ENCODE peak calls at places on chromosome 10, in six cellular contexts. R is AG04449, N is uterus, Z is dorsolateral prefrontal cortex, O is PC-3, A is fibroblast of lung. V is an unnamed sample.

GRCh38 chr10:121524138-121524817 is 74.0 kb downstream of the FGFR2 start:
- DNase-seq in Z (no peak), R (no peak), N (no peak), O (no peak), A (no peak), V (no peak)

GRCh38 chr10:49089789-49090595 is 25.3 kb downstream of the VSTM4 start:
- DNase-seq in O (no peak), Z (no peak), A (peak), R (no peak), N (peak), V (no peak)

GRCh38 chr10:119207713-119208552 is 562 bp downstream of the GRK5 start:
- DNase-seq in R (no peak), N (peak), Z (peak), A (peak), O (peak), V (no peak)

GRCh38 chr10:131179386-131179785 is 132.1 kb downstream of the TCERG1L start:
- DNase-seq in O (no peak), N (no peak), R (no peak), Z (no peak), A (no peak), V (no peak)

GRCh38 chr10:15223174-15223573 is 54.7 kb upstream of the NMT2 start:
- DNase-seq in Z (no peak), R (peak), O (peak), A (peak), N (no peak), V (no peak)

GRCh38 chr10:45480294-45480693 is 106.3 kb downstream of the ALOX5 start:
- DNase-seq in O (no peak), A (no peak), N (no peak), R (no peak), Z (no peak), V (no peak)

GRCh38 chr10:113960617-113961260 is 82.9 kb upstream of the ADRB1 start:
- DNase-seq in R (no peak), N (no peak), A (peak), Z (no peak), O (peak), V (no peak)

GRCh38 chr10:100101526-100102076 is 19.9 kb upstream of the CPN1 start:
- DNase-seq in N (no peak), A (peak), O (peak), Z (no peak), R (no peak), V (peak)

GRCh38 chr10:118980135-118980865 is 49.2 kb upstream of the NANOS1 start:
- DNase-seq in Z (no peak), R (no peak), A (no peak), N (no peak), O (no peak), V (no peak)

GRCh38 chr10:97270523-97271154 is 21.8 kb downstream of the ARHGAP19 start:
- DNase-seq in O (no peak), A (peak), Z (no peak), R (no peak), N (no peak), V (no peak)

GRCh38 chr10:30182191-30183075 is 123.0 kb upstream of the JCAD start:
- DNase-seq in N (peak), Z (no peak), R (peak), O (peak), A (peak), V (peak)

GRCh38 chr10:97923057-97923456 is 73.4 kb downstream of the GOLGA7B start:
- DNase-seq in O (no peak), A (no peak), Z (no peak), N (no peak), R (no peak), V (no peak)

GRCh38 chr10:69537449-69537848 is 35.8 kb downstream of the NEUROG3 start:
- DNase-seq in Z (no peak), N (no peak), A (no peak), R (no peak), O (no peak), V (no peak)

GRCh38 chr10:89278034-89278535 is 23.8 kb upstream of the IFIT2 start:
- DNase-seq in R (peak), Z (no peak), N (peak), A (peak), O (peak), V (peak)

GRCh38 chr10:32943854-32944661 is 14.0 kb downstream of the ITGB1 start:
- DNase-seq in O (no peak), N (no peak), Z (no peak), A (peak), R (no peak), V (no peak)

GRCh38 chr10:3502606-3503005 is 282.4 kb downstream of the KLF6 start:
- DNase-seq in A (no peak), O (peak), R (no peak), N (no peak), Z (no peak), V (no peak)

GRCh38 chr10:44973323-44974081 is 5.1 kb downstream of the DEPP1 start:
- DNase-seq in N (no peak), Z (no peak), A (no peak), O (no peak), R (no peak), V (no peak)

GRCh38 chr10:24310104-24310503 is 101.2 kb downstream of the KIAA1217 start:
- DNase-seq in N (no peak), R (no peak), A (peak), O (peak), Z (no peak), V (no peak)

GRCh38 chr10:99344715-99345114 is 15.6 kb downstream of the CNNM1 start:
- DNase-seq in A (no peak), O (no peak), N (no peak), Z (no peak), R (no peak), V (no peak)

GRCh38 chr10:116850058-116850611 is 836 bp downstream of the ENO4 start:
- DNase-seq in A (no peak), R (no peak), O (no peak), N (no peak), Z (no peak), V (no peak)

GRCh38 chr10:107576746-107577145 is 412.2 kb upstream of the SORCS1 start:
- DNase-seq in O (peak), N (no peak), R (no peak), A (no peak), Z (no peak), V (peak)

GRCh38 chr10:92284112-92284704 is 6.7 kb downstream of the CPEB3 start:
- DNase-seq in A (no peak), N (no peak), O (no peak), R (no peak), Z (no peak), V (no peak)

GRCh38 chr10:106450966-106451365 is 713.5 kb downstream of the SORCS1 start:
- DNase-seq in N (no peak), Z (no peak), O (peak), A (peak), R (no peak), V (no peak)

GRCh38 chr10:48241301-48241700 is 33.2 kb downstream of the FRMPD2 start:
- DNase-seq in R (no peak), N (no peak), Z (no peak), O (no peak), A (no peak), V (no peak)

GRCh38 chr10:64555609-64556008 is 1034.4 kb downstream of the REEP3 start:
- DNase-seq in N (no peak), Z (no peak), R (no peak), O (no peak), A (no peak), V (no peak)

GRCh38 chr10:125370578-125370977 is 210.2 kb upstream of the CTBP2 start:
- DNase-seq in Z (no peak), A (no peak), R (no peak), N (no peak), O (no peak), V (no peak)
- TF ChIP-seq CTCF in Z (no peak), A (no peak), R (no peak), N (no peak), O (peak), V (peak)

GRCh38 chr10:61902448-61903183 is 1.1 kb downstream of the ARID5B start:
- DNase-seq in A (peak), N (peak), R (no peak), O (peak), Z (no peak), V (peak)

GRCh38 chr10:61901829-61902447 is 439 bp downstream of the ARID5B start:
- DNase-seq in A (peak), R (no peak), Z (no peak), N (peak), O (no peak), V (no peak)

GRCh38 chr10:61899997-61900828 is 1.3 kb upstream of the ARID5B start:
- DNase-seq in A (peak), Z (peak), R (no peak), O (peak), N (peak), V (peak)

GRCh38 chr10:61899663-61899996 is 1.9 kb upstream of the ARID5B start:
- DNase-seq in O (no peak), N (no peak), A (no peak), R (no peak), Z (no peak), V (no peak)

DNA sequence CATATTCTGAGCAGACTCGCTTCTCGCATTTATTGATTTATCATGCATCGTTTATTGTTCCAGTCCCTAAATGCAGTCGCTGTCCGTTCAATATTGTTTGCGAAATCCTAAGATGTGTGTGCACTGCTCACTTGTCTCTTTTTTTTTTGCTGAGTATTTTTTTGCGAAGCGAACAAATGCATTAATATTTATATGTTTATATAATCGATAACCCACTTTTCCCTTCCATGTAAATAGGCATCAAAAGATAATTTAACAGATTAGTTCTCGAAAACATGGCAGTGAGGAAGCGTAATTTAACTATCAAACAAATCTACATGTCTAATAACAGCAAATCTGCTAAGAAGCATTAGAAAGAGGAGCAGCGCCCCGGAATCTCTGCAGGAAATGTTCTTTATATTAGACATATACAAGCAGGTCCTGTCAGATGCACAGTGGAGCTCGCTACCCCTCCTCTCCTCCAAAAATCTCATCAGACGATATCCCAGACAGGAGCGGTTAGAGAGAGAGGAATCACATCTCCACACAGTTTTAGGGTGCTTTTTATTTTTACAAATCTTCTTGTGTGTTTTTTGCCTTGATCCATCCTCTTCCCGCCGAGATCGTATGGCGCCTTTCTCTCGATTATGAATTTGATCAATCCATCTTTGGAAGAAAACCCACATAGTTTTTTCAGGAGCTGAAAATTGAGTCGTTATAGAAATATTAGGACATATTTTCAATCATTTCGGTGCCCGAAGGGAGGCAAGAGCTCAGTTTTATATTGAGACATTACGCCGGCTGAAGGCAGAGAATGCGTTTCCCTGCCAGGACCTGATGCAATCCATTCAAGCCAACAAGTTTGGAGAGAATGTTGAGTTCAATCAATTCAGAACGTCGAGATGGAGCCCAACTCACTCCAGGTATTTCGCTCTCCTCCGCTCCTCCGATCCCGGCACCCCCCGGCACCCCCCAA is at the start of gene ARID5B:
- DNase-seq in A (peak), Z (no peak), N (peak), O (peak), R (no peak), V (no peak)
- H3K4me3 ChIP-seq in A (peak), Z (peak), N (peak), O (peak), R (peak), V (peak)

GRCh38 chr10:71610651-71611050 is 108.9 kb downstream of the C10orf105 start:
- DNase-seq in A (no peak), O (no peak), N (no peak), R (no peak), Z (no peak), V (no peak)
- TF ChIP-seq CTCF in A (no peak), O (no peak), N (no peak), R (no peak), Z (no peak), V (no peak)

GRCh38 chr10:8058274-8059111 is 4.0 kb downstream of the GATA3 start:
- DNase-seq in R (no peak), A (no peak), N (no peak), Z (no peak), O (no peak), V (no peak)

GRCh38 chr10:8060704-8061121 is 6.2 kb downstream of the GATA3 start:
- DNase-seq in A (no peak), R (no peak), N (no peak), Z (no peak), O (no peak), V (no peak)

GRCh38 chr10:8057636-8058273 is 3.3 kb downstream of the GATA3 start:
- DNase-seq in N (no peak), Z (no peak), R (no peak), A (no peak), O (no peak), V (no peak)

GRCh38 chr10:8060010-8060703 is 5.7 kb downstream of the GATA3 start:
- DNase-seq in R (no peak), A (peak), O (peak), N (no peak), Z (no peak), V (no peak)

DNA sequence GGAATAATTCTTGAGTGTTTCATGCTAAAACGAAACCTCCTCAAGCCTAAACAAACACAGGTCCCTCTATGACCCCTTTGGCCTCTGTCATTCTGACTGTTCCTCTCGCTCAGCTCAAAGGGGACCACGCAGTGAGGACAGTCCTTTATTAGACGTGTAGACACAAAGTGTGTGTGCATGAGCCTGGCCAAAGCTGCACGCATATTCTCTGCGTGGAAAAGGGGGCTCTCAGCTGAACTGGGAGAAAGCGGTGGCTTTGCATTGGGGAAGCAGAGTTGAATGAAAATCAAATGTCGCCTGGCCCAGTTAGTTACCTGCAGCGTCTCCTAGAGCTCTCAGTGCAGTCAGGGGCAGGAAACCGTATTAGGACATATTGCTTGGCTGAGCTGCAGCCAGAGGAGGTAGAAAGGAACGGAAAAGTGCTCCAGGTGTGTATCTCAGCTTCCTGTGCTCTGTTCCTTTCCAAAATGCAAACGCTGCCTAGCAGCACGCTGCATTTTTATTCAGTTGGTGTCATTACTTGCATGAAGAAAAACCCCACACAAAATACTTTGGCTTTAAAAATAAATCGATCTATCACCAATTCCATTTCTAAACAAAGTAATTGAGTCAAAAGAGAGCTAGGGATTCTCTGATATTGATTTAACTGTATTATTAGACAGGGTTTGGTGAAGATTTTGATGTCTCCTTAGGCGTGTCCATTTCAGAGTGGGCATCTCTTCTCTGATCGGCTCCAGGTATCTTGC is 4.9 kb downstream of the GATA3 start:
- DNase-seq in R (no peak), N (no peak), O (no peak), Z (no peak), A (no peak), V (no peak)
- H3K4me3 ChIP-seq in R (no peak), N (no peak), O (no peak), Z (no peak), A (no peak), V (no peak)

GRCh38 chr10:86698207-86698940 is 30.1 kb downstream of the LDB3 start:
- DNase-seq in A (no peak), R (no peak), O (no peak), Z (no peak), N (no peak), V (no peak)
- TF ChIP-seq CTCF in A (no peak), R (no peak), O (no peak), Z (no peak), N (no peak), V (peak)

DNA sequence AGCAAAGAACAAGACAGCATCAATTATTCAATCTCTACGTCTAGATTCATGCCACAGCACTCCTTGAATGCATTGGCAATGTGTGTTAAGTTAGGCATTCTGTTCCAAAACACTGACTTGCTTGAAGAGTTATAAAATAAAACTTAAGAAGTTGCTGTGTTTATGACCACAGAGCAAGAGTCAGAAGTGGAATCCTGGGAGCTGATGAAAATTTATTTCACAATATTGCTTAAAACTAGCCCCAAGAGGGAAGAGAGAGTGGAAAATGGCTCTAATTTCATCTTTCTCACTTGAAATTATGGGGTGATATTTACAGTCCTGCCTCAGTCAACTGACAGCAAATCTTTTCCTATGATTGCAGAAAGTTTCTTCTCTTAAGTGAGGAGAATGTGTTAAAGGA is 565.4 kb upstream of the ANKRD30A start:
- DNase-seq in Z (no peak), N (no peak), A (no peak), R (peak), O (no peak), V (no peak)
- H3K4me3 ChIP-seq in Z (no peak), N (no peak), A (no peak), R (no peak), O (no peak), V (no peak)

GRCh38 chr10:123687758-123688157 is 21.6 kb downstream of the GPR26 start:
- DNase-seq in O (no peak), A (no peak), N (no peak), Z (no peak), R (no peak), V (no peak)
- TF ChIP-seq CTCF in O (no peak), A (no peak), N (no peak), Z (no peak), R (no peak), V (no peak)

GRCh38 chr10:109149666-109150350 is 773.5 kb downstream of the XPNPEP1 start:
- DNase-seq in Z (no peak), N (no peak), A (no peak), R (no peak), O (no peak), V (no peak)
- H3K4me3 ChIP-seq in Z (no peak), N (no peak), A (no peak), R (no peak), O (no peak), V (no peak)

GRCh38 chr10:79070611-79071534 is 2.1 kb downstream of the ZMIZ1 start:
- DNase-seq in A (peak), N (peak), O (peak), R (no peak), Z (peak), V (no peak)
- TF ChIP-seq CTCF in A (no peak), N (no peak), O (peak), R (no peak), Z (no peak), V (peak)